ENCODE peak calls at places on chromosomes 1 and 21, in four cellular contexts. W is sigmoid colon, B is dorsolateral prefrontal cortex, P is A549. S is an unnamed sample.

GRCh38 chr1:1001631-1002300 is 1.9 kb upstream of the HES4 start:
- DNase-seq in B (peak; percentile 58), P (peak; percentile 85), W (peak; percentile 90), S (no peak)

GRCh38 chr21:16588433-16588860 is 858.7 kb downstream of the USP25 start:
- DNase-seq in B (peak; percentile 78), W (peak; percentile 85), P (peak; percentile 21), S (peak; percentile 94)

GRCh38 chr1:41514381-41514780 is 29.9 kb upstream of the EDN2 start:
- DNase-seq in W (no peak), P (no peak), B (no peak), S (no peak)

GRCh38 chr1:42456754-42457089 is 379 bp downstream of the PPCS start:
- DNase-seq in B (no peak), P (peak; percentile 53), W (peak; percentile 73), S (peak; percentile 35)

GRCh38 chr1:67791686-67792475 is 41.4 kb downstream of the GNG12 start:
- DNase-seq in B (no peak), W (no peak), P (peak; percentile 62), S (peak; percentile 89)

GRCh38 chr1:94591791-94592565 is 50.4 kb upstream of the F3 start:
- DNase-seq in P (no peak), B (no peak), W (no peak), S (no peak)

GRCh38 chr1:244053831-244054230 is 2.7 kb downstream of the ZBTB18 start:
- DNase-seq in P (no peak), W (no peak), B (no peak), S (no peak)

GRCh38 chr1:240100351-240100750 is 8.7 kb downstream of the FMN2 start:
- DNase-seq in B (no peak), P (no peak), W (no peak), S (no peak)

GRCh38 chr1:187928288-187928687 is 1099.5 kb downstream of the PLA2G4A start:
- DNase-seq in P (no peak), W (no peak), B (no peak), S (peak; percentile 13)

GRCh38 chr1:152697701-152698600 is at the start of gene LCE2A:
- DNase-seq in B (no peak), P (no peak), W (no peak), S (peak; percentile 2)

GRCh38 chr21:32411366-32412161 is 942 bp upstream of the EVA1C start:
- DNase-seq in P (no peak), B (peak; percentile 85), W (peak; percentile 97), S (peak; percentile 91)

GRCh38 chr1:86460998-86461397 is 7.7 kb upstream of the CLCA1 start:
- DNase-seq in P (no peak), B (no peak), W (no peak), S (no peak)

DNA sequence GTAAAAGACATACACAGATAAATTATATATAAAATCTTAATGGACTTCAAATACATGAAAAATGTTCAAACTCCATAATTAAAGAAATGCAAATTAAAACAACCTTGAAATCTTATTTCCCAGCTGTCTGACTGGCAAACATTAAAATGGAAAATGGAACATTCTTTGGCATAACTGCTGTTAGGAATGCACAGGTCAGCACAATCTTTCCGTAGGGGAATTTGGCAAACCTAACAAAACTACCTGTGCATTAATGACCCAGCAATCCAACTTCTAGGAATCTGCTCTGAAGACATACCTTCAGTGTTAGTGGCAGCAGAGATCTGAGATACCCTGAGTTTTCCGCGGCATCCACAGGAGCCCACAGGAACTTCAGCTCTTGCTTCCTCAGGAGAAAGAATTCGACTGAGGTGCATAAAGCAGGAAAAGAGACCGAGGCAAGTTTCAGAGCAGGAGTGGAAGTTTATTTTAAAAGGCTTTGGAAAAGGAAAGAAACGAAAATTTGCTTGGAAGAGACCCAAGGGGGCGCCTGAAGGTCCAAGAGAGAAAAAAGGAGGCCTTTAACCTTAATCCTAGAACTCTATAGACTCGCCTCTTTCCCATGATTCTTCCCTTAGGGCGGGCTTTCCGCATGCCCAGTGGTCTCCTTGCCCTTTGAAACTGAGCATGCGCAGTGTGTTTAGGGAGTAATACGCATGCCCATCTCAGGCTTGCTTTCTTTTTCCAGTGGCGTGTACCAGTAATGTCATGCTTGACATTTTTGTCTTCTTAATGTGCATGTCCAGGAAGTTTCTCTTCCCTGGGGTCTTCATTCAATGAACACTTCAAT is 24.8 kb downstream of the LYPD8 start:
- DNase-seq in P (no peak), B (no peak), W (no peak), S (no peak)
- H3K4me3 ChIP-seq in P (peak overlapping the region; percentile 21), B (no peak overlapping the region), W (no peak overlapping the region), S (no peak overlapping the region)

DNA sequence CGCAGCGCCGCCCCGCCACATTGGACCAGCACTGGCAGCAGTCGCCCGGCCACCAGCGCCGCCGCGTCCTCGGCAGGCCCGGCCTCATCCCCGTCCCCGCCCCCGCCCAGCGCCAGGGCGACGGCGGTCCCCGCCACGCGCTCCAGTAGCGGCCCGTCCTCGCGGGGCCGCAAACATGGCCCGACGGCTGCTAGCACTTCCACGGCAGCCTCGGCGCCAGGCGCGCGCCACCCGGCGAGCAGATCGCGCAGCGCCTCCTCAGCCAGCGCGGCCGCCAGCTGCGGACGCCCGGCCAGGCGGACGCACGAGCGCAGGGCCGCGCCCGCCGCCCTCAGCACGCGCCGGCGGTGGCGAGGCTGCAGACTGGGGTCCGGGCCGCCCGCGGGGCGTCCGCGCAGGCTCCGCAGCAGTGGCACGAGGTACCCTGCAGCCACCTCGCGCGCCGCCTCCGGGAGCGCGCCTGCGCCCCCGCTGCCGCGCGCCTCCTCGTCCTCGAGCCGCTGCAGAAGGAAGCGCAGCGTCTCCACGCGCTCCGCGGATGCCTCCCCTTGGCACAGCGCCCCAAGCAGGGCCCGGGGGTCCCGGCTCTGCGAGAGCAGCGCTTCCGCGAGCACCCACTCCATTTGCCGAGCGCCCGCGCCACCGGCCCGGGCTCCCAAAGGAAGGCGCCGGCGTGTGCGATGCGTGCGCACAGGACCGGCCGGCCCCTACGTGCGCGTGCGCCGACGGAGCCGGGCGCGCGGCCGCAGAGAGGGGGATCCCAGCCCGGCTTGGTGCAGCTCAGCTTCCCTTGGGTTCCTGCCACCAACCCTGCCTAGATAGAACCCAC is at the start of gene TARBP1:
- DNase-seq in P (peak; percentile 86), W (peak; percentile 77), B (peak; percentile 42), S (peak; percentile 70)
- TF ChIP-seq CTCF in P (peak; percentile 37), W (no peak), B (no peak), S (no peak)

GRCh38 chr1:16978589-16979474 is 1.6 kb downstream of the MFAP2 start:
- DNase-seq in W (peak; percentile 92), P (no peak), B (no peak), S (peak; percentile 95)
- H3K4me3 ChIP-seq in W (peak overlapping the region; percentile 60), P (no peak overlapping the region), B (peak overlapping the region; percentile 59), S (peak overlapping the region; percentile 69)

GRCh38 chr21:36702622-36702968 is 3.7 kb downstream of the SIM2 start:
- DNase-seq in P (no peak), W (no peak), B (no peak), S (no peak)

GRCh38 chr21:36699546-36700294 is 805 bp downstream of the SIM2 start:
- DNase-seq in B (no peak), P (no peak), W (no peak), S (no peak)

GRCh38 chr21:36700295-36700960 is 1.5 kb downstream of the SIM2 start:
- DNase-seq in P (no peak), B (no peak), W (no peak), S (no peak)

GRCh38 chr21:36701912-36702621 is 3.2 kb downstream of the SIM2 start:
- DNase-seq in W (no peak), B (no peak), P (no peak), S (no peak)

GRCh38 chr21:36700961-36701911 is 2.3 kb downstream of the SIM2 start:
- DNase-seq in W (no peak), B (no peak), P (no peak), S (no peak)
- TF ChIP-seq CTCF in W (no peak), B (no peak), P (no peak), S (no peak)

DNA sequence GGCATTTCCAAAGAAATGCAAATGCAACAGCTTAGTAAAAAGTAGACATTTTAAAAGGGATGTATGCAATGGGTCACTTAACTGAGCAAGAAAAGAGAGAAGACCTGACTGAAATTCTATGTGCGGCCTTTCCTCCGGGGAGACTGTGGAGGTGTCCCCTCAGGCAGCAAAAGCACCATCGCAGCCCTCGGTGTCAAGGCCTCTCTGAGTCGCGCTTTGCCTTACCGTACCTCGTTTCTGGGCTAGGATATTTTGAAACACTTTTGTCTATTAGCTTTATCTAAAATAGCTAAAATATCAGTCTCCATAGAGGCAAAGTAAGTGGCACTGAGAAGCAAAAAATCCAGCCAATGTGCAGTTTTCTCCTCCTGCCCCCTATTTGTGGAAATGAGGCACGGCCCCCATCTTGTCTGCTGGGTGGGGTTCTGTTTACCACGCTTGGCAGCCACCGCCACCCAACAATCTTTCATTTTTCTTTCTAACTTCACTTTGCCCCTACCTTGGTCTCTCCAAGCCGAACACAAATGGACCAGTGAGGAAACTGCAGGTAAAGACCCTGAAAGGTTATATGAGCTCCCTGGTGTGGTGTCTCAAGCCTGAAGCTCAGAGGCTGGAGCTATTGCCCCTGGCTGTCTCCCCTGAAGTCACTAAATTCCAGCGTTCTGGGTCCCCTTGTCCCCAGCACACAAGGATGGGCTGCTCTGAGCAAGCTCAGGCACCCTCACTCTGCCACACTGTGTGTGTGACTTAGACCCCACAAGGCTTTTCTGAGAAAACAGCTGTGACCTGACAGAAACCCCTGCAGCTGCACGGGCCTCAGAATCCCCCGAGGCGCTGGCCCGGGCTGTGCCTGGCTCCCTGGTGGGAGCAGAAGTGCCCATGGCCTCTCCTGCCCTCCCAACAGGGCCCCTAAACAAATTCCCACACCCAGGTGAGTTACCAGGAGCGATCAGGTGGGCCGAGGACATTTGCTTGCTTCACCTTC is 1.6 kb downstream of the CD247 start:
- DNase-seq in W (no peak), B (no peak), P (no peak), S (no peak)
- H3K4me3 ChIP-seq in W (no peak overlapping the region), B (no peak overlapping the region), P (no peak overlapping the region), S (no peak overlapping the region)

GRCh38 chr1:45643978-45644377 is 20.1 kb upstream of the CCDC17 start:
- DNase-seq in W (no peak), P (no peak), B (no peak), S (no peak)
- TF ChIP-seq CTCF in W (no peak), P (peak; percentile 15), B (no peak), S (no peak)